ENCODE peak calls at places on chromosomes 4 and X, in five cellular contexts. L is BE2C; E is central memory CD4-positive, alpha-beta T cell; F is SW 1271; U is GM03348. P is an unnamed sample.

GRCh38 chr4:8855781-8856245 is 15.8 kb downstream of the HMX1 start:
- DNase-seq in L (peak; percentile 85), E (no peak), F (no peak), U (no peak), P (no peak)

GRCh38 chr4:127936974-127937373 is 28.0 kb downstream of the MFSD8 start:
- DNase-seq in L (no peak), U (peak; percentile 52), E (no peak), F (no peak), P (peak; percentile 39)

GRCh38 chr4:11693693-11694092 is 265.0 kb upstream of the HS3ST1 start:
- DNase-seq in U (no peak), E (no peak), L (no peak), F (no peak), P (no peak)

GRCh38 chrX:17374619-17375360 is at the start of gene NHS:
- DNase-seq in U (peak; percentile 90), L (peak; percentile 77), F (peak; percentile 25), E (no peak), P (peak; percentile 89)

GRCh38 chrX:68894142-68894512 is 65.3 kb downstream of the EFNB1 start:
- DNase-seq in E (no peak), L (no peak), U (peak; percentile 7), F (no peak), P (peak; percentile 21)

GRCh38 chr4:37685211-37685725 is 908 bp downstream of the RELL1 start:
- DNase-seq in U (peak; percentile 49), F (peak; percentile 64), L (no peak), E (peak; percentile 81), P (peak; percentile 43)

GRCh38 chrX:72306085-72306801 is 529 bp upstream of the CITED1 start:
- DNase-seq in F (no peak), E (no peak), L (peak; percentile 24), U (no peak), P (no peak)

GRCh38 chrX:87578978-87579377 is 61.4 kb downstream of the KLHL4 start:
- DNase-seq in U (no peak), L (no peak), E (no peak), F (peak; percentile 0), P (no peak)

GRCh38 chr4:36196145-36196925 is 48.0 kb downstream of the ARAP2 start:
- DNase-seq in L (no peak), E (no peak), F (no peak), U (no peak), P (no peak)

GRCh38 chr4:57214654-57215411 is 104.6 kb upstream of the IGFBP7 start:
- DNase-seq in F (no peak), L (no peak), E (no peak), U (no peak), P (no peak)

GRCh38 chr4:105666693-105667092 is 41.8 kb downstream of the INTS12 start:
- DNase-seq in F (peak; percentile 1), E (no peak), U (peak; percentile 16), L (no peak), P (peak; percentile 16)

GRCh38 chr4:94486372-94486801 is 34.6 kb downstream of the PDLIM5 start:
- DNase-seq in U (no peak), F (peak; percentile 8), L (no peak), E (no peak), P (no peak)

GRCh38 chr4:173748353-173748752 is 218.3 kb upstream of the HAND2 start:
- DNase-seq in F (peak; percentile 1), U (peak; percentile 21), L (peak; percentile 47), E (no peak), P (no peak)

GRCh38 chrX:131828482-131828881 is 194.6 kb upstream of the STK26 start:
- DNase-seq in F (no peak), L (no peak), U (no peak), E (no peak), P (no peak)

GRCh38 chrX:53089224-53089842 is 4.6 kb upstream of the KANTR start:
- DNase-seq in E (peak; percentile 52), U (peak; percentile 37), F (peak; percentile 48), L (peak; percentile 40), P (peak; percentile 26)

GRCh38 chrX:49884290-49884862 is 5.1 kb downstream of the USP27X start:
- DNase-seq in U (peak; percentile 57), F (peak; percentile 30), L (peak; percentile 68), E (peak; percentile 24), P (peak; percentile 56)

GRCh38 chr4:111126340-111126739 is 503.5 kb upstream of the PITX2 start:
- DNase-seq in E (no peak), F (no peak), L (no peak), U (no peak), P (no peak)

GRCh38 chrX:118526149-118526548 is 30.5 kb downstream of the DOCK11 start:
- DNase-seq in E (no peak), L (peak; percentile 25), F (no peak), U (no peak), P (no peak)

GRCh38 chrX:70172964-70173363 is 4.3 kb upstream of the DGAT2L6 start:
- DNase-seq in F (no peak), U (no peak), L (no peak), E (no peak), P (no peak)

GRCh38 chr4:100430441-100430840 is 87.4 kb downstream of the EMCN start:
- DNase-seq in E (no peak), F (no peak), L (no peak), U (no peak), P (no peak)

GRCh38 chrX:14095702-14096101 is 66.0 kb upstream of the GEMIN8 start:
- DNase-seq in E (peak; percentile 13), F (no peak), L (peak; percentile 34), U (peak; percentile 60), P (peak; percentile 58)

GRCh38 chr4:139488442-139488841 is 34.5 kb downstream of the RAB33B start:
- DNase-seq in U (no peak), L (no peak), E (no peak), F (no peak), P (no peak)

GRCh38 chr4:44487341-44487740 is 38.7 kb upstream of the KCTD8 start:
- DNase-seq in L (no peak), U (no peak), F (no peak), E (no peak), P (no peak)

GRCh38 chr4:80393246-80393969 is 57.9 kb downstream of the CFAP299 start:
- DNase-seq in U (no peak), E (no peak), L (no peak), F (peak; percentile 9), P (peak; percentile 26)

GRCh38 chr4:21699437-21699836 is 249.1 kb downstream of the KCNIP4 start:
- DNase-seq in F (no peak), U (no peak), E (no peak), L (no peak), P (no peak)

GRCh38 chrX:65878456-65878855 is 161.4 kb downstream of the VSIG4 start:
- DNase-seq in L (no peak), U (no peak), E (no peak), F (no peak), P (no peak)

GRCh38 chrX:2764766-2765666 is 13.2 kb downstream of the XG start:
- DNase-seq in U (no peak), L (no peak), E (no peak), F (no peak), P (no peak)

GRCh38 chrX:38262715-38263620 is 42.3 kb upstream of the SRPX start:
- DNase-seq in F (no peak), L (no peak), U (peak; percentile 6), E (no peak), P (no peak)

GRCh38 chr4:121192500-121192899 is 28.4 kb upstream of the TNIP3 start:
- DNase-seq in L (no peak), F (peak; percentile 14), E (peak; percentile 31), U (peak; percentile 52), P (peak; percentile 43)

GRCh38 chrX:11881485-11882170 is 123.6 kb downstream of the MSL3 start:
- DNase-seq in F (no peak), L (no peak), E (no peak), U (no peak), P (no peak)

GRCh38 chr4:109648266-109648996 is 54.8 kb downstream of the CASP6 start:
- DNase-seq in E (peak; percentile 82), L (no peak), U (no peak), F (no peak), P (no peak)

GRCh38 chr4:25938251-25939186 is 24.5 kb downstream of the SMIM20 start:
- DNase-seq in L (no peak), F (no peak), U (peak; percentile 54), E (no peak), P (peak; percentile 82)

GRCh38 chr4:95465010-95465409 is 83.8 kb downstream of the UNC5C start:
- DNase-seq in E (no peak), L (no peak), F (no peak), U (no peak), P (no peak)

P was measured in AG20443.